ENCODE peak calls at places on chromosomes 16 and 17, in ten cellular contexts. One of them, this sample, is unnamed.

GRCh38 chr17:61624951-61625350 is 33.9 kb upstream of the NACA2 start:
- DNase-seq in stimulated activated naive CD8-positive, alpha-beta T cell treated with anti-CD3 and anti-CD28 coated beads, Interleukin-15, Interleukin-2, amounts not matched to agents 100 U/mL and 50 U/mL, for 24 hours: no peak
- DNase-seq in EL: no peak
- DNase-seq in mammary epithelial cell: no peak
- DNase-seq in AG04450: no peak
- DNase-seq in NCI-H2029 treated with DMSO at 0.1 percent for 48 hours: no peak
- DNase-seq in progenitor cell of endocrine pancreas: no peak
- DNase-seq in cardiac muscle cell: no peak
- DNase-seq in natural killer cell treated with Interleukin-12 subunit alpha and Interleukin-12 subunit beta and Interleukin-15 and Interleukin-18, amount 100 ng/mL, for 72 hours: no peak
- DNase-seq in breast epithelium: no peak
- DNase-seq in this sample: no peak

GRCh38 chr16:72256398-72257048 is 84.6 kb upstream of the PMFBP1 start:
- DNase-seq in stimulated activated naive CD8-positive, alpha-beta T cell treated with anti-CD3 and anti-CD28 coated beads, Interleukin-15, Interleukin-2, amounts not matched to agents 100 U/mL and 50 U/mL, for 24 hours: no peak
- DNase-seq in EL: peak
- DNase-seq in mammary epithelial cell: peak
- DNase-seq in AG04450: peak
- DNase-seq in NCI-H2029 treated with DMSO at 0.1 percent for 48 hours: no peak
- DNase-seq in progenitor cell of endocrine pancreas: no peak
- DNase-seq in cardiac muscle cell: peak
- DNase-seq in natural killer cell treated with Interleukin-12 subunit alpha and Interleukin-12 subunit beta and Interleukin-15 and Interleukin-18, amount 100 ng/mL, for 72 hours: no peak
- DNase-seq in breast epithelium: no peak
- DNase-seq in this sample: no peak

GRCh38 chr17:5702951-5703510 is 118.7 kb upstream of the NLRP1 start:
- DNase-seq in stimulated activated naive CD8-positive, alpha-beta T cell treated with anti-CD3 and anti-CD28 coated beads, Interleukin-15, Interleukin-2, amounts not matched to agents 100 U/mL and 50 U/mL, for 24 hours: no peak
- DNase-seq in EL: no peak
- DNase-seq in mammary epithelial cell: no peak
- DNase-seq in AG04450: no peak
- DNase-seq in NCI-H2029 treated with DMSO at 0.1 percent for 48 hours: no peak
- DNase-seq in progenitor cell of endocrine pancreas: no peak
- DNase-seq in cardiac muscle cell: no peak
- DNase-seq in natural killer cell treated with Interleukin-12 subunit alpha and Interleukin-12 subunit beta and Interleukin-15 and Interleukin-18, amount 100 ng/mL, for 72 hours: no peak
- DNase-seq in breast epithelium: no peak
- DNase-seq in this sample: no peak

GRCh38 chr17:48522031-48522593 is 8.7 kb downstream of the HOXB1 start:
- DNase-seq in stimulated activated naive CD8-positive, alpha-beta T cell treated with anti-CD3 and anti-CD28 coated beads, Interleukin-15, Interleukin-2, amounts not matched to agents 100 U/mL and 50 U/mL, for 24 hours: no peak
- DNase-seq in EL: peak
- DNase-seq in mammary epithelial cell: no peak
- DNase-seq in AG04450: no peak
- DNase-seq in NCI-H2029 treated with DMSO at 0.1 percent for 48 hours: peak
- DNase-seq in progenitor cell of endocrine pancreas: no peak
- DNase-seq in cardiac muscle cell: peak
- DNase-seq in natural killer cell treated with Interleukin-12 subunit alpha and Interleukin-12 subunit beta and Interleukin-15 and Interleukin-18, amount 100 ng/mL, for 72 hours: no peak
- DNase-seq in breast epithelium: peak
- DNase-seq in this sample: no peak

GRCh38 chr17:67151717-67152116 is 93.3 kb downstream of the HELZ start:
- DNase-seq in stimulated activated naive CD8-positive, alpha-beta T cell treated with anti-CD3 and anti-CD28 coated beads, Interleukin-15, Interleukin-2, amounts not matched to agents 100 U/mL and 50 U/mL, for 24 hours: no peak
- DNase-seq in EL: peak
- DNase-seq in mammary epithelial cell: peak
- DNase-seq in AG04450: no peak
- DNase-seq in NCI-H2029 treated with DMSO at 0.1 percent for 48 hours: no peak
- DNase-seq in progenitor cell of endocrine pancreas: no peak
- DNase-seq in cardiac muscle cell: peak
- DNase-seq in natural killer cell treated with Interleukin-12 subunit alpha and Interleukin-12 subunit beta and Interleukin-15 and Interleukin-18, amount 100 ng/mL, for 72 hours: no peak
- DNase-seq in breast epithelium: no peak
- DNase-seq in this sample: no peak

GRCh38 chr17:74126959-74127358 is 76.5 kb upstream of the RPL38 start:
- DNase-seq in stimulated activated naive CD8-positive, alpha-beta T cell treated with anti-CD3 and anti-CD28 coated beads, Interleukin-15, Interleukin-2, amounts not matched to agents 100 U/mL and 50 U/mL, for 24 hours: no peak
- DNase-seq in EL: no peak
- DNase-seq in mammary epithelial cell: no peak
- DNase-seq in AG04450: no peak
- DNase-seq in NCI-H2029 treated with DMSO at 0.1 percent for 48 hours: no peak
- DNase-seq in progenitor cell of endocrine pancreas: no peak
- DNase-seq in cardiac muscle cell: no peak
- DNase-seq in natural killer cell treated with Interleukin-12 subunit alpha and Interleukin-12 subunit beta and Interleukin-15 and Interleukin-18, amount 100 ng/mL, for 72 hours: peak
- DNase-seq in breast epithelium: no peak
- DNase-seq in this sample: no peak

GRCh38 chr16:79250457-79251098 is 350.0 kb downstream of the MAF start:
- DNase-seq in stimulated activated naive CD8-positive, alpha-beta T cell treated with anti-CD3 and anti-CD28 coated beads, Interleukin-15, Interleukin-2, amounts not matched to agents 100 U/mL and 50 U/mL, for 24 hours: no peak
- DNase-seq in EL: no peak
- DNase-seq in mammary epithelial cell: no peak
- DNase-seq in AG04450: no peak
- DNase-seq in NCI-H2029 treated with DMSO at 0.1 percent for 48 hours: no peak
- DNase-seq in progenitor cell of endocrine pancreas: no peak
- DNase-seq in cardiac muscle cell: no peak
- DNase-seq in natural killer cell treated with Interleukin-12 subunit alpha and Interleukin-12 subunit beta and Interleukin-15 and Interleukin-18, amount 100 ng/mL, for 72 hours: no peak
- DNase-seq in breast epithelium: no peak
- DNase-seq in this sample: no peak

GRCh38 chr16:87701505-87701921 is 64.3 kb downstream of the KLHDC4 start:
- DNase-seq in stimulated activated naive CD8-positive, alpha-beta T cell treated with anti-CD3 and anti-CD28 coated beads, Interleukin-15, Interleukin-2, amounts not matched to agents 100 U/mL and 50 U/mL, for 24 hours: no peak
- DNase-seq in EL: no peak
- DNase-seq in mammary epithelial cell: no peak
- DNase-seq in AG04450: no peak
- DNase-seq in NCI-H2029 treated with DMSO at 0.1 percent for 48 hours: no peak
- DNase-seq in progenitor cell of endocrine pancreas: no peak
- DNase-seq in cardiac muscle cell: no peak
- DNase-seq in natural killer cell treated with Interleukin-12 subunit alpha and Interleukin-12 subunit beta and Interleukin-15 and Interleukin-18, amount 100 ng/mL, for 72 hours: no peak
- DNase-seq in breast epithelium: no peak
- DNase-seq in this sample: no peak

GRCh38 chr17:40095944-40096791 is 4.2 kb downstream of the NR1D1 start:
- DNase-seq in stimulated activated naive CD8-positive, alpha-beta T cell treated with anti-CD3 and anti-CD28 coated beads, Interleukin-15, Interleukin-2, amounts not matched to agents 100 U/mL and 50 U/mL, for 24 hours: peak
- DNase-seq in EL: no peak
- DNase-seq in mammary epithelial cell: no peak
- DNase-seq in AG04450: no peak
- DNase-seq in NCI-H2029 treated with DMSO at 0.1 percent for 48 hours: no peak
- DNase-seq in progenitor cell of endocrine pancreas: no peak
- DNase-seq in cardiac muscle cell: no peak
- DNase-seq in natural killer cell treated with Interleukin-12 subunit alpha and Interleukin-12 subunit beta and Interleukin-15 and Interleukin-18, amount 100 ng/mL, for 72 hours: peak
- DNase-seq in breast epithelium: no peak
- DNase-seq in this sample: no peak

GRCh38 chr17:65561394-65562205 is at the start of gene AXIN2:
- DNase-seq in stimulated activated naive CD8-positive, alpha-beta T cell treated with anti-CD3 and anti-CD28 coated beads, Interleukin-15, Interleukin-2, amounts not matched to agents 100 U/mL and 50 U/mL, for 24 hours: peak
- DNase-seq in EL: peak
- DNase-seq in mammary epithelial cell: peak
- DNase-seq in AG04450: peak
- DNase-seq in NCI-H2029 treated with DMSO at 0.1 percent for 48 hours: no peak
- DNase-seq in progenitor cell of endocrine pancreas: peak
- DNase-seq in cardiac muscle cell: peak
- DNase-seq in natural killer cell treated with Interleukin-12 subunit alpha and Interleukin-12 subunit beta and Interleukin-15 and Interleukin-18, amount 100 ng/mL, for 72 hours: peak
- DNase-seq in breast epithelium: peak
- DNase-seq in this sample: peak

GRCh38 chr16:69796285-69797118 is 34.4 kb downstream of the WWP2 start:
- DNase-seq in stimulated activated naive CD8-positive, alpha-beta T cell treated with anti-CD3 and anti-CD28 coated beads, Interleukin-15, Interleukin-2, amounts not matched to agents 100 U/mL and 50 U/mL, for 24 hours: no peak
- DNase-seq in EL: peak
- DNase-seq in mammary epithelial cell: peak
- DNase-seq in AG04450: peak
- DNase-seq in NCI-H2029 treated with DMSO at 0.1 percent for 48 hours: no peak
- DNase-seq in progenitor cell of endocrine pancreas: no peak
- DNase-seq in cardiac muscle cell: peak
- DNase-seq in natural killer cell treated with Interleukin-12 subunit alpha and Interleukin-12 subunit beta and Interleukin-15 and Interleukin-18, amount 100 ng/mL, for 72 hours: no peak
- DNase-seq in breast epithelium: no peak
- DNase-seq in this sample: peak

GRCh38 chr17:15931394-15931793 is 13.5 kb upstream of the ADORA2B start:
- DNase-seq in stimulated activated naive CD8-positive, alpha-beta T cell treated with anti-CD3 and anti-CD28 coated beads, Interleukin-15, Interleukin-2, amounts not matched to agents 100 U/mL and 50 U/mL, for 24 hours: no peak
- DNase-seq in EL: no peak
- DNase-seq in mammary epithelial cell: no peak
- DNase-seq in AG04450: no peak
- DNase-seq in NCI-H2029 treated with DMSO at 0.1 percent for 48 hours: no peak
- DNase-seq in progenitor cell of endocrine pancreas: no peak
- DNase-seq in cardiac muscle cell: no peak
- DNase-seq in natural killer cell treated with Interleukin-12 subunit alpha and Interleukin-12 subunit beta and Interleukin-15 and Interleukin-18, amount 100 ng/mL, for 72 hours: no peak
- DNase-seq in breast epithelium: no peak
- DNase-seq in this sample: no peak

GRCh38 chr16:22397931-22398330 is 23.5 kb upstream of the CDR2 start:
- DNase-seq in stimulated activated naive CD8-positive, alpha-beta T cell treated with anti-CD3 and anti-CD28 coated beads, Interleukin-15, Interleukin-2, amounts not matched to agents 100 U/mL and 50 U/mL, for 24 hours: no peak
- DNase-seq in EL: no peak
- DNase-seq in mammary epithelial cell: no peak
- DNase-seq in AG04450: no peak
- DNase-seq in NCI-H2029 treated with DMSO at 0.1 percent for 48 hours: no peak
- DNase-seq in progenitor cell of endocrine pancreas: no peak
- DNase-seq in cardiac muscle cell: no peak
- DNase-seq in natural killer cell treated with Interleukin-12 subunit alpha and Interleukin-12 subunit beta and Interleukin-15 and Interleukin-18, amount 100 ng/mL, for 72 hours: no peak
- DNase-seq in breast epithelium: no peak
- DNase-seq in this sample: no peak

GRCh38 chr16:85132456-85133289 is 20.4 kb upstream of the CIBAR2 start:
- DNase-seq in stimulated activated naive CD8-positive, alpha-beta T cell treated with anti-CD3 and anti-CD28 coated beads, Interleukin-15, Interleukin-2, amounts not matched to agents 100 U/mL and 50 U/mL, for 24 hours: no peak
- DNase-seq in EL: no peak
- DNase-seq in mammary epithelial cell: no peak
- DNase-seq in AG04450: no peak
- DNase-seq in NCI-H2029 treated with DMSO at 0.1 percent for 48 hours: no peak
- DNase-seq in progenitor cell of endocrine pancreas: no peak
- DNase-seq in cardiac muscle cell: no peak
- DNase-seq in natural killer cell treated with Interleukin-12 subunit alpha and Interleukin-12 subunit beta and Interleukin-15 and Interleukin-18, amount 100 ng/mL, for 72 hours: no peak
- DNase-seq in breast epithelium: no peak
- DNase-seq in this sample: no peak

GRCh38 chr16:71311553-71312158 is 22.5 kb upstream of the CMTR2 start:
- DNase-seq in stimulated activated naive CD8-positive, alpha-beta T cell treated with anti-CD3 and anti-CD28 coated beads, Interleukin-15, Interleukin-2, amounts not matched to agents 100 U/mL and 50 U/mL, for 24 hours: peak
- DNase-seq in EL: no peak
- DNase-seq in mammary epithelial cell: no peak
- DNase-seq in AG04450: no peak
- DNase-seq in NCI-H2029 treated with DMSO at 0.1 percent for 48 hours: no peak
- DNase-seq in progenitor cell of endocrine pancreas: peak
- DNase-seq in cardiac muscle cell: peak
- DNase-seq in natural killer cell treated with Interleukin-12 subunit alpha and Interleukin-12 subunit beta and Interleukin-15 and Interleukin-18, amount 100 ng/mL, for 72 hours: no peak
- DNase-seq in breast epithelium: no peak
- DNase-seq in this sample: peak

GRCh38 chr16:1430759-1431496 is at the start of gene PERCC1:
- DNase-seq in stimulated activated naive CD8-positive, alpha-beta T cell treated with anti-CD3 and anti-CD28 coated beads, Interleukin-15, Interleukin-2, amounts not matched to agents 100 U/mL and 50 U/mL, for 24 hours: no peak
- DNase-seq in EL: no peak
- DNase-seq in mammary epithelial cell: no peak
- DNase-seq in AG04450: no peak
- DNase-seq in NCI-H2029 treated with DMSO at 0.1 percent for 48 hours: peak
- DNase-seq in progenitor cell of endocrine pancreas: peak
- DNase-seq in cardiac muscle cell: no peak
- DNase-seq in natural killer cell treated with Interleukin-12 subunit alpha and Interleukin-12 subunit beta and Interleukin-15 and Interleukin-18, amount 100 ng/mL, for 72 hours: no peak
- DNase-seq in breast epithelium: peak
- DNase-seq in this sample: no peak

GRCh38 chr17:57092171-57092570 is 7.1 kb downstream of the AKAP1 start:
- DNase-seq in stimulated activated naive CD8-positive, alpha-beta T cell treated with anti-CD3 and anti-CD28 coated beads, Interleukin-15, Interleukin-2, amounts not matched to agents 100 U/mL and 50 U/mL, for 24 hours: no peak
- DNase-seq in EL: no peak
- DNase-seq in mammary epithelial cell: no peak
- DNase-seq in AG04450: peak
- DNase-seq in NCI-H2029 treated with DMSO at 0.1 percent for 48 hours: no peak
- DNase-seq in progenitor cell of endocrine pancreas: no peak
- DNase-seq in cardiac muscle cell: peak
- DNase-seq in natural killer cell treated with Interleukin-12 subunit alpha and Interleukin-12 subunit beta and Interleukin-15 and Interleukin-18, amount 100 ng/mL, for 72 hours: no peak
- DNase-seq in breast epithelium: no peak
- DNase-seq in this sample: no peak

GRCh38 chr16:22356930-22357634 is 17.3 kb downstream of the CDR2 start:
- DNase-seq in stimulated activated naive CD8-positive, alpha-beta T cell treated with anti-CD3 and anti-CD28 coated beads, Interleukin-15, Interleukin-2, amounts not matched to agents 100 U/mL and 50 U/mL, for 24 hours: no peak
- DNase-seq in EL: no peak
- DNase-seq in mammary epithelial cell: no peak
- DNase-seq in AG04450: no peak
- DNase-seq in NCI-H2029 treated with DMSO at 0.1 percent for 48 hours: no peak
- DNase-seq in progenitor cell of endocrine pancreas: no peak
- DNase-seq in cardiac muscle cell: no peak
- DNase-seq in natural killer cell treated with Interleukin-12 subunit alpha and Interleukin-12 subunit beta and Interleukin-15 and Interleukin-18, amount 100 ng/mL, for 72 hours: no peak
- DNase-seq in breast epithelium: no peak
- DNase-seq in this sample: no peak

GRCh38 chr17:64938925-64939474 is 19.7 kb upstream of the LRRC37A3 start:
- DNase-seq in stimulated activated naive CD8-positive, alpha-beta T cell treated with anti-CD3 and anti-CD28 coated beads, Interleukin-15, Interleukin-2, amounts not matched to agents 100 U/mL and 50 U/mL, for 24 hours: peak
- DNase-seq in EL: peak
- DNase-seq in mammary epithelial cell: no peak
- DNase-seq in AG04450: no peak
- DNase-seq in NCI-H2029 treated with DMSO at 0.1 percent for 48 hours: no peak
- DNase-seq in progenitor cell of endocrine pancreas: no peak
- DNase-seq in cardiac muscle cell: peak
- DNase-seq in natural killer cell treated with Interleukin-12 subunit alpha and Interleukin-12 subunit beta and Interleukin-15 and Interleukin-18, amount 100 ng/mL, for 72 hours: no peak
- DNase-seq in breast epithelium: no peak
- DNase-seq in this sample: peak

GRCh38 chr16:27352026-27352425 is 38.3 kb downstream of the IL4R start:
- DNase-seq in stimulated activated naive CD8-positive, alpha-beta T cell treated with anti-CD3 and anti-CD28 coated beads, Interleukin-15, Interleukin-2, amounts not matched to agents 100 U/mL and 50 U/mL, for 24 hours: no peak
- DNase-seq in EL: no peak
- DNase-seq in mammary epithelial cell: no peak
- DNase-seq in AG04450: no peak
- DNase-seq in NCI-H2029 treated with DMSO at 0.1 percent for 48 hours: no peak
- DNase-seq in progenitor cell of endocrine pancreas: no peak
- DNase-seq in cardiac muscle cell: no peak
- DNase-seq in natural killer cell treated with Interleukin-12 subunit alpha and Interleukin-12 subunit beta and Interleukin-15 and Interleukin-18, amount 100 ng/mL, for 72 hours: no peak
- DNase-seq in breast epithelium: no peak
- DNase-seq in this sample: no peak

GRCh38 chr16:7967986-7968509 is 622.3 kb downstream of the TMEM114 start:
- DNase-seq in stimulated activated naive CD8-positive, alpha-beta T cell treated with anti-CD3 and anti-CD28 coated beads, Interleukin-15, Interleukin-2, amounts not matched to agents 100 U/mL and 50 U/mL, for 24 hours: no peak
- DNase-seq in EL: no peak
- DNase-seq in mammary epithelial cell: no peak
- DNase-seq in AG04450: no peak
- DNase-seq in NCI-H2029 treated with DMSO at 0.1 percent for 48 hours: no peak
- DNase-seq in progenitor cell of endocrine pancreas: no peak
- DNase-seq in cardiac muscle cell: no peak
- DNase-seq in natural killer cell treated with Interleukin-12 subunit alpha and Interleukin-12 subunit beta and Interleukin-15 and Interleukin-18, amount 100 ng/mL, for 72 hours: no peak
- DNase-seq in breast epithelium: no peak
- DNase-seq in this sample: no peak

GRCh38 chr17:47999612-48000011 is 28.7 kb downstream of the CDK5RAP3 start:
- DNase-seq in stimulated activated naive CD8-positive, alpha-beta T cell treated with anti-CD3 and anti-CD28 coated beads, Interleukin-15, Interleukin-2, amounts not matched to agents 100 U/mL and 50 U/mL, for 24 hours: no peak
- DNase-seq in EL: peak
- DNase-seq in mammary epithelial cell: peak
- DNase-seq in AG04450: no peak
- DNase-seq in NCI-H2029 treated with DMSO at 0.1 percent for 48 hours: no peak
- DNase-seq in progenitor cell of endocrine pancreas: no peak
- DNase-seq in cardiac muscle cell: no peak
- DNase-seq in natural killer cell treated with Interleukin-12 subunit alpha and Interleukin-12 subunit beta and Interleukin-15 and Interleukin-18, amount 100 ng/mL, for 72 hours: no peak
- DNase-seq in breast epithelium: no peak
- DNase-seq in this sample: no peak

GRCh38 chr16:2096853-2097620 is 38.7 kb downstream of the PKD1 start:
- DNase-seq in stimulated activated naive CD8-positive, alpha-beta T cell treated with anti-CD3 and anti-CD28 coated beads, Interleukin-15, Interleukin-2, amounts not matched to agents 100 U/mL and 50 U/mL, for 24 hours: no peak
- DNase-seq in EL: no peak
- DNase-seq in mammary epithelial cell: no peak
- DNase-seq in AG04450: no peak
- DNase-seq in NCI-H2029 treated with DMSO at 0.1 percent for 48 hours: no peak
- DNase-seq in progenitor cell of endocrine pancreas: no peak
- DNase-seq in cardiac muscle cell: no peak
- DNase-seq in natural killer cell treated with Interleukin-12 subunit alpha and Interleukin-12 subunit beta and Interleukin-15 and Interleukin-18, amount 100 ng/mL, for 72 hours: no peak
- DNase-seq in breast epithelium: no peak
- DNase-seq in this sample: no peak

GRCh38 chr17:76515291-76515949 is 14.2 kb upstream of the RHBDF2 start:
- DNase-seq in stimulated activated naive CD8-positive, alpha-beta T cell treated with anti-CD3 and anti-CD28 coated beads, Interleukin-15, Interleukin-2, amounts not matched to agents 100 U/mL and 50 U/mL, for 24 hours: peak
- DNase-seq in EL: peak
- DNase-seq in mammary epithelial cell: peak
- DNase-seq in AG04450: peak
- DNase-seq in NCI-H2029 treated with DMSO at 0.1 percent for 48 hours: no peak
- DNase-seq in progenitor cell of endocrine pancreas: no peak
- DNase-seq in cardiac muscle cell: peak
- DNase-seq in natural killer cell treated with Interleukin-12 subunit alpha and Interleukin-12 subunit beta and Interleukin-15 and Interleukin-18, amount 100 ng/mL, for 72 hours: peak
- DNase-seq in breast epithelium: no peak
- DNase-seq in this sample: no peak

GRCh38 chr17:8994319-8994718 is 27.0 kb upstream of the NTN1 start:
- DNase-seq in stimulated activated naive CD8-positive, alpha-beta T cell treated with anti-CD3 and anti-CD28 coated beads, Interleukin-15, Interleukin-2, amounts not matched to agents 100 U/mL and 50 U/mL, for 24 hours: peak
- DNase-seq in EL: peak
- DNase-seq in mammary epithelial cell: peak
- DNase-seq in AG04450: peak
- DNase-seq in NCI-H2029 treated with DMSO at 0.1 percent for 48 hours: no peak
- DNase-seq in progenitor cell of endocrine pancreas: peak
- DNase-seq in cardiac muscle cell: peak
- DNase-seq in natural killer cell treated with Interleukin-12 subunit alpha and Interleukin-12 subunit beta and Interleukin-15 and Interleukin-18, amount 100 ng/mL, for 72 hours: peak
- DNase-seq in breast epithelium: no peak
- DNase-seq in this sample: peak

GRCh38 chr17:17305282-17305801 is 2.2 kb downstream of the NT5M start:
- DNase-seq in stimulated activated naive CD8-positive, alpha-beta T cell treated with anti-CD3 and anti-CD28 coated beads, Interleukin-15, Interleukin-2, amounts not matched to agents 100 U/mL and 50 U/mL, for 24 hours: peak
- DNase-seq in EL: no peak
- DNase-seq in mammary epithelial cell: no peak
- DNase-seq in AG04450: no peak
- DNase-seq in NCI-H2029 treated with DMSO at 0.1 percent for 48 hours: no peak
- DNase-seq in progenitor cell of endocrine pancreas: no peak
- DNase-seq in cardiac muscle cell: peak
- DNase-seq in natural killer cell treated with Interleukin-12 subunit alpha and Interleukin-12 subunit beta and Interleukin-15 and Interleukin-18, amount 100 ng/mL, for 72 hours: peak
- DNase-seq in breast epithelium: no peak
- DNase-seq in this sample: no peak

GRCh38 chr17:14737984-14738651 is 437.2 kb downstream of the HS3ST3B1 start:
- DNase-seq in stimulated activated naive CD8-positive, alpha-beta T cell treated with anti-CD3 and anti-CD28 coated beads, Interleukin-15, Interleukin-2, amounts not matched to agents 100 U/mL and 50 U/mL, for 24 hours: no peak
- DNase-seq in EL: peak
- DNase-seq in mammary epithelial cell: peak
- DNase-seq in AG04450: peak
- DNase-seq in NCI-H2029 treated with DMSO at 0.1 percent for 48 hours: no peak
- DNase-seq in progenitor cell of endocrine pancreas: no peak
- DNase-seq in cardiac muscle cell: peak
- DNase-seq in natural killer cell treated with Interleukin-12 subunit alpha and Interleukin-12 subunit beta and Interleukin-15 and Interleukin-18, amount 100 ng/mL, for 72 hours: no peak
- DNase-seq in breast epithelium: peak
- DNase-seq in this sample: no peak

GRCh38 chr17:66488874-66489273 is 186.5 kb downstream of the PRKCA start:
- DNase-seq in stimulated activated naive CD8-positive, alpha-beta T cell treated with anti-CD3 and anti-CD28 coated beads, Interleukin-15, Interleukin-2, amounts not matched to agents 100 U/mL and 50 U/mL, for 24 hours: no peak
- DNase-seq in EL: no peak
- DNase-seq in mammary epithelial cell: no peak
- DNase-seq in AG04450: no peak
- DNase-seq in NCI-H2029 treated with DMSO at 0.1 percent for 48 hours: no peak
- DNase-seq in progenitor cell of endocrine pancreas: no peak
- DNase-seq in cardiac muscle cell: no peak
- DNase-seq in natural killer cell treated with Interleukin-12 subunit alpha and Interleukin-12 subunit beta and Interleukin-15 and Interleukin-18, amount 100 ng/mL, for 72 hours: no peak
- DNase-seq in breast epithelium: no peak
- DNase-seq in this sample: no peak

This sample was measured in hypothalamus.